ENCODE peak calls at places on chromosomes 1 and 21, in six cellular contexts. L is transverse colon, R is tibial nerve, G is stomach, K is A549, C is esophagus squamous epithelium. V is an unnamed sample.

GRCh38 chr1:182249201-182249676 is 142.4 kb downstream of the GLUL start:
- DNase-seq in R (no peak), C (no peak), L (peak), K (no peak), G (peak), V (peak)

GRCh38 chr1:164780863-164781262 is 221.9 kb downstream of the PBX1 start:
- DNase-seq in K (peak), G (no peak), R (no peak), L (no peak), C (no peak), V (peak)

GRCh38 chr1:61612600-61612999 is 112.3 kb downstream of the TM2D1 start:
- DNase-seq in K (no peak), G (no peak), C (no peak), L (no peak), R (no peak), V (peak)

GRCh38 chr1:29444081-29444715 is 207.9 kb downstream of the PTPRU start:
- DNase-seq in G (peak), C (no peak), L (no peak), R (no peak), K (no peak), V (no peak)

GRCh38 chr21:43355925-43356289 is 71.0 kb downstream of the SIK1 start:
- DNase-seq in R (no peak), C (no peak), K (no peak), G (no peak), L (no peak), V (no peak)

GRCh38 chr1:176552217-176552974 is 89.4 kb downstream of the PAPPA2 start:
- DNase-seq in L (no peak), R (no peak), K (no peak), G (no peak), C (no peak), V (no peak)

GRCh38 chr1:117606608-117607261 is 887 bp downstream of the TENT5C start:
- DNase-seq in C (no peak), R (no peak), L (peak), K (no peak), G (peak), V (peak)

GRCh38 chr1:194787001-194787400 is 1600.6 kb upstream of the B3GALT2 start:
- DNase-seq in R (no peak), L (no peak), G (no peak), C (no peak), K (no peak), V (no peak)

GRCh38 chr1:26072305-26072704 is 4.9 kb upstream of the TRIM63 start:
- DNase-seq in R (no peak), C (no peak), G (peak), K (no peak), L (no peak), V (peak)

GRCh38 chr1:20359451-20360330 is 69.0 kb downstream of the VWA5B1 start:
- DNase-seq in L (peak), G (peak), R (no peak), C (no peak), K (no peak), V (peak)

GRCh38 chr1:61081135-61081636 is 1.2 kb upstream of the NFIA start:
- DNase-seq in R (no peak), K (no peak), G (no peak), C (no peak), L (no peak), V (no peak)

GRCh38 chr1:47991187-47991586 is 6.0 kb downstream of the TRABD2B start:
- DNase-seq in C (no peak), L (no peak), G (no peak), K (no peak), R (no peak), V (no peak)

GRCh38 chr1:14140800-14141526 is 441.0 kb downstream of the PRDM2 start:
- DNase-seq in L (no peak), G (no peak), R (peak), C (no peak), K (no peak), V (peak)

GRCh38 chr1:215878843-215879242 is 311.7 kb downstream of the KCTD3 start:
- DNase-seq in C (no peak), R (no peak), K (no peak), G (no peak), L (no peak), V (no peak)

GRCh38 chr1:61191140-61191720 is 108.9 kb downstream of the NFIA start:
- DNase-seq in K (no peak), C (no peak), R (no peak), G (no peak), L (no peak), V (no peak)

GRCh38 chr1:27522148-27522859 is 32.3 kb upstream of the WASF2 start:
- DNase-seq in R (no peak), G (peak), K (no peak), L (no peak), C (no peak), V (no peak)

GRCh38 chr1:86865973-86866637 is 47.8 kb downstream of the SELENOF start:
- DNase-seq in R (no peak), L (no peak), C (no peak), K (no peak), G (no peak), V (no peak)

GRCh38 chr1:97123717-97124446 is 402.3 kb downstream of the PTBP2 start:
- DNase-seq in K (no peak), L (no peak), G (no peak), C (no peak), R (no peak), V (no peak)

GRCh38 chr1:198848649-198849048 is 209.8 kb downstream of the PTPRC start:
- DNase-seq in C (no peak), L (no peak), R (no peak), K (no peak), G (no peak), V (no peak)

GRCh38 chr21:34037446-34037845 is 35.9 kb upstream of the MRPS6 start:
- DNase-seq in R (no peak), L (no peak), C (no peak), G (no peak), K (no peak), V (no peak)

GRCh38 chr1:37476460-37477197 is 2.2 kb downstream of the ZC3H12A start:
- DNase-seq in R (no peak), C (no peak), K (peak), G (peak), L (peak), V (peak)
- TF ChIP-seq POLR2A in R (no peak), C (no peak), K (no peak), G (no peak), L (no peak), V (no peak)

GRCh38 chr1:232880354-232880753 is 70.1 kb upstream of the NTPCR start:
- DNase-seq in R (no peak), G (peak), L (peak), C (no peak), K (peak), V (peak)

GRCh38 chr1:232876506-232877360 is 71.5 kb downstream of the MAP10 start:
- DNase-seq in L (no peak), G (no peak), K (no peak), C (no peak), R (no peak), V (no peak)

GRCh38 chr1:232878141-232878540 is 72.3 kb upstream of the NTPCR start:
- DNase-seq in C (no peak), G (no peak), R (no peak), L (no peak), K (no peak), V (no peak)

GRCh38 chr1:232875536-232875935 is 70.3 kb downstream of the MAP10 start:
- DNase-seq in K (no peak), G (no peak), R (no peak), L (no peak), C (no peak), V (no peak)

DNA sequence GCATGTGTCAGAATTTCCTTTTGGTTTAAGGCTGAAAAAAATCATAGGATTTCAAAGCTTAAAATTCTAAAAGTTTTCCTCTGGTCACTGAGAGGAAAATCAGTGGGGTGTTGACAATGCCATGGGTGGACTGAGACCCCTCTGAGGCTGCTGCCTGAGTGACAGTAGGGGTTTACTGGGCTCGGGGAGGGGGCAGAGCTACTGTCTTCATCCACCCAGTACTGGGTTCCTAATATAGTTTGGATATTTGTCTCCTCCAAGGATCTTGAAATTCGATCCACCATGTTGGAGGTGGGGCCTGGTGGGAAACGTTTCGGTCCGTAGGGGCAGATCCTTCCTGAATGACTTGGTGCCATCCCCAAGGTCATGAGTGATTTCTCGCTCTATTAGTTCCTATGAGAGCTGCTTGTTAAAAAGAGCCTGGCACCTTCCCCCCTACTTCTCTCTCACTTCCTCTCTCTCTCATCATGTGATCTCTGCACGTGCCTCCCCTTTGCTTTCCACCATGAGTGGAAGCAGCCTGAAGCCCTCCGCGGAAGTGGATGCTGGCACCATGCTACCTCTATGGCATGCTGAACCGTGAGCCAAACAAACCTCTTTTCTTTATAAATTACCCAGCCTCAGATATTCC is 72.3 kb downstream of the MAP10 start:
- DNase-seq in G (no peak), R (no peak), L (no peak), C (no peak), K (no peak), V (no peak)
- H3K4me3 ChIP-seq in G (no peak), R (no peak), L (no peak), C (no peak), K (no peak), V (no peak)

GRCh38 chr1:235011599-235012435 is 116.8 kb downstream of the TOMM20 start:
- DNase-seq in G (peak), C (peak), K (peak), R (no peak), L (peak), V (peak)
- TF ChIP-seq POLR2A in G (no peak), C (no peak), K (no peak), R (no peak), L (no peak), V (no peak)

DNA sequence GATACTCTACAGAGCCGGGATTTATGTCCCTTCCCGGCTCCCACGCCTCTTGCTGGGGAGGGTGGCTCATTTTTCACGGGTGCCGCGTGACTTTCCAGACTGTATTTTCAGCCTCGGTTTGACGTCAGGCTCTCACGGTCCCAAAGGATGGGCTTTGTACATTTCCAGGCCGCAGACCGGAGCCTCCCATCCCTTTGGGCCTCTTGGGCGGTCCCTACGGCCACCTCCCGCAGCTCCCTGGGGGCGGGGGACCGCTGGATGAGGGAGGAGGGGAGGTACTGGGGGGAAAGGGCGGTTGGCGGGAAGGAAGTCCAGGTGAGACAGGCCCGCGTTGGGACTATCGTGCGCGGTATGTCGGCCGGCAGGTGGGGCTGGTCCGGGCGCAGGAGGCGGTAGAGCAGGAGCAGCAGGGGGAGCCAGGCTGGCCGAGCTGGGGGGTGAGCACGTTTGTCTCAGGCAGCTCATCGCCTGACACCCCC is 17.9 kb downstream of the UBL4B start:
- DNase-seq in G (no peak), L (no peak), C (no peak), R (no peak), K (no peak), V (no peak)
- H3K4me3 ChIP-seq in G (no peak), L (no peak), C (peak), R (no peak), K (no peak), V (no peak)

GRCh38 chr1:235642021-235642942 is 7.3 kb downstream of the GNG4 start:
- DNase-seq in K (no peak), C (no peak), G (peak), R (no peak), L (no peak), V (no peak)
- TF ChIP-seq POLR2A in K (no peak), C (no peak), G (no peak), R (no peak), L (no peak), V (no peak)

GRCh38 chr1:160369087-160369486 is 2.2 kb downstream of the NHLH1 start:
- DNase-seq in K (no peak), G (no peak), L (no peak), C (no peak), R (no peak), V (no peak)
- H3K4me3 ChIP-seq in K (no peak), G (no peak), L (no peak), C (no peak), R (no peak), V (no peak)

GRCh38 chr1:36793452-36793851 is 240.9 kb downstream of the GRIK3 start:
- DNase-seq in L (no peak), K (no peak), G (no peak), C (no peak), R (no peak), V (no peak)

GRCh38 chr1:36787312-36787711 is 247.0 kb downstream of the GRIK3 start:
- DNase-seq in C (no peak), G (no peak), R (no peak), L (no peak), K (no peak), V (no peak)

GRCh38 chr1:36786425-36786824 is 247.9 kb downstream of the GRIK3 start:
- DNase-seq in K (no peak), C (no peak), G (no peak), L (no peak), R (no peak), V (no peak)

GRCh38 chr1:36792292-36792691 is 242.0 kb downstream of the GRIK3 start:
- DNase-seq in K (no peak), C (no peak), G (no peak), L (no peak), R (no peak), V (no peak)

GRCh38 chr1:36789535-36789934 is 244.8 kb downstream of the GRIK3 start:
- DNase-seq in R (no peak), K (no peak), G (no peak), C (no peak), L (no peak), V (no peak)
- TF ChIP-seq POLR2A in R (no peak), K (no peak), G (no peak), C (no peak), L (no peak), V (no peak)

DNA sequence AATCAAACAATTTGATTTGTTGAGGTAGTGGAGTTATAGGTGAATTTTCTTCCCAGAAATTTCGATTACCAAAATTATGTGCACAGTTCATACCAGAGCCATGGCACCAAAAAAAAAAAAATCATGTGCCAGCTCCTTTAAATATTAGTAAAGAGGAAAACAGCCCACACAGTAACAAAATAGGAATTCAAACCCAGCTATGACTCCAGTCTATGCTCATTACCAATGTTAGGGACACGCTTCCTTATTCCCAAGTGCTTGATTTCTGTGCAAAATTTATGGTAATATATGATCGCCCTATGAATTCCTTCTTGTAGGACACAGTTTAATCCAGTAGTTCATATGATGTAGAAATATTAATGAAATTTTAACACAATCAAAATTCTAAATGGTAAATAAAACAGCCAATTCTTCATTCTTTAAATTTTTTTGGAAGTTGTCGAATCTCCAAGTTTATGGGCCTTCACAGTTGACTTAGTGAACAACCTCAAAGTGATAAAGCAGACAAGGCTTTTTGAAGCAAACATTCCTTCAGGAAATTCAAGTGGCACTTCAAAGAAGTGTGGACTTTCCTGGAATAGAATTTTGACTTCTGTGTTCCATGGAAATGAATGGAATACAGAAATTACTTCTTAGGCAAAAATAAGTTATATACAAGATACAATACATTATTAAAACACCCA is 1.9 kb downstream of the TOR1AIP2 start:
- DNase-seq in L (no peak), G (no peak), R (no peak), C (no peak), K (no peak), V (no peak)
- H3K4me3 ChIP-seq in L (peak), G (peak), R (peak), C (peak), K (no peak), V (no peak)

DNA sequence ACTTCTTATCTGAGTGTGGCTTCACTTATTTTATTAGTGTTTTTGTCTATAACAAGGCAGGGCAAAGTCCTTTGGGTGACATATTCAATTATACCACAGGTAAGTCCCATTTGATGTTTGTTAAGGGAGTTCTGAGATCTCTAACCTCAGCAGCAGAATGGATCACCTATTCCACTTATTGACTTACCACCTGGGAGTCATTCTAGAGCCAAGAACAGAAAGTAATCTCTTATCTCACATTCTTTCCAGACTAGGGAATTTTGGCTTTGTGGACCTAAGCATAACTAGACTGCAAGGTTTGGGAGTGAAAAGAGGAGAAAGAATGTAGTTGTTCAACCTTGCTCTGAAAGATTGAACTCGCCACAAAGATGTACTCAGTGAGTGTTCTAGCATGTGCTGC is 13.2 kb downstream of the FNDC7 start:
- DNase-seq in C (no peak), R (no peak), L (no peak), K (no peak), G (no peak), V (peak)
- TF ChIP-seq POLR2A in C (no peak), R (no peak), L (no peak), K (no peak), G (no peak), V (no peak)

GRCh38 chr1:3032371-3032862 is 11.2 kb downstream of the ACTRT2 start:
- DNase-seq in C (no peak), G (no peak), R (no peak), L (no peak), K (no peak), V (no peak)

GRCh38 chr1:3034162-3034561 is 12.9 kb downstream of the ACTRT2 start:
- DNase-seq in C (no peak), K (no peak), G (no peak), L (no peak), R (no peak), V (no peak)

GRCh38 chr1:3031401-3032221 is 10.3 kb downstream of the ACTRT2 start:
- DNase-seq in R (no peak), L (no peak), G (no peak), K (no peak), C (no peak), V (no peak)

GRCh38 chr1:3033795-3034100 is 12.5 kb downstream of the ACTRT2 start:
- DNase-seq in K (no peak), C (no peak), G (no peak), L (no peak), R (no peak), V (no peak)

DNA sequence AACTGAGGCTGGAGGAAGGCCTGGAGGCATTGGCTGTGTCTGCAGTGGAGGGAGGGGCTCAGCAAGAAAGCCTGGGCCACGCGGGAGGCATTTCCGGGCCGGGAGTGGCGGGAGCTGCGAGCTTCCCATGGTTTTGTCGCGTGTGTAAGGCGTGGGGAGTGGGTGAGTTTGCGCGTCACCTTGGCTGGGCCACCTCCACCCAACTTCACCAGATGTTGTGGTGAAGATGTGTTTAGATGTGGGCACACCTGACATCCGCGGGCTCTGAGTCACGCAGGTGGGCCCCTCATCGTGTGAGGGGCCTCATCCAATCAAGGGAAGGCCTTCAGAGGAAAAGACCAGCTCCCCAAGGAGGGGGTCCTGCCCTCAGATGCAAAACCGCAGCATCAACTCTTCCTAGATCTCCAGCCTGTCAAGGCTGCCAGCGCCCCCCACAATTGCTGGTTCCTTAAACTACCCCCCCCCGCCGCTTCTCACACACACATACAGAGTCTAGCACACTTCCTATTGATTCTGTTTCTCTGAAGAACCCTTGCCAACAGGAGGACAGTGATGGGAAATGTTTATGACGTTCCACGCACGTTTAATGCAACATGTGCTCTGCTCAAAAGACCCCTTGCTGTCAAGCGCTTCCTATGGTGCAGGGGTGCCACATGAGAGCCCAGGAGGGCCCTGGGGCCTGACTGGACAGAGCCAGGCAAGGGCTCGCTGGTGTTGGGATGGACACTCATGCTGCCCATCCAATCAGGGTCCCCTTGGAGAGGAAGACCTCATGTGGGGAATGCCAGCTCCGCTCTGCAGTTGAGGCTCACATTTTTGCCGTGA is 11.9 kb downstream of the ACTRT2 start:
- DNase-seq in C (no peak), L (no peak), K (no peak), R (no peak), G (no peak), V (no peak)
- H3K4me3 ChIP-seq in C (no peak), L (no peak), K (no peak), R (no peak), G (no peak), V (no peak)